ENCODE peak calls at places on chromosomes 1 and 21, in five cellular contexts. G is heart left ventricle, K is prostate gland, D is right lobe of liver, U is IMR-90. W is an unnamed sample.

GRCh38 chr21:15848632-15849031 is 118.8 kb downstream of the USP25 start:
- DNase-seq in K (no peak), D (no peak), U (peak; percentile 76), G (no peak), W (no peak)

GRCh38 chr21:42534361-42534900 is 20.8 kb downstream of the SLC37A1 start:
- DNase-seq in U (no peak), D (no peak), K (no peak), G (no peak), W (no peak)

GRCh38 chr21:42514883-42515228 is 1.2 kb downstream of the SLC37A1 start:
- DNase-seq in U (no peak), G (no peak), K (no peak), D (no peak), W (no peak)

GRCh38 chr1:17858027-17858426 is 102.9 kb downstream of the ACTL8 start:
- DNase-seq in G (no peak), D (no peak), K (no peak), U (peak; percentile 42), W (no peak)

GRCh38 chr1:58779837-58780585 is 3.8 kb downstream of the JUN start:
- DNase-seq in U (peak; percentile 78), D (no peak), G (no peak), K (peak; percentile 76), W (peak; percentile 37)

GRCh38 chr1:233897325-233898162 is 6.9 kb upstream of the SLC35F3 start:
- DNase-seq in K (no peak), U (no peak), G (no peak), D (no peak), W (no peak)

GRCh38 chr1:192793983-192794767 is 14.7 kb upstream of the RGS2 start:
- DNase-seq in G (no peak), D (no peak), U (peak; percentile 51), K (no peak), W (no peak)

GRCh38 chr1:20290624-20291597 is at the start of gene VWA5B1:
- DNase-seq in G (no peak), U (no peak), D (no peak), K (no peak), W (no peak)

GRCh38 chr1:21022279-21023040 is 154.2 kb downstream of the EIF4G3 start:
- DNase-seq in D (no peak), U (peak; percentile 99), G (no peak), K (peak; percentile 89), W (no peak)

GRCh38 chr1:18204568-18204967 is 97.0 kb downstream of the IGSF21 start:
- DNase-seq in G (no peak), D (no peak), K (no peak), U (no peak), W (no peak)

GRCh38 chr1:223312705-223313414 is 51.1 kb downstream of the SUSD4 start:
- DNase-seq in U (peak; percentile 52), K (no peak), G (no peak), D (no peak), W (no peak)

GRCh38 chr1:31576743-31577455 is 584 bp downstream of the TINAGL1 start:
- DNase-seq in D (no peak), K (no peak), U (no peak), G (no peak), W (no peak)

GRCh38 chr1:93844262-93845045 is 34.6 kb downstream of the DNTTIP2 start:
- DNase-seq in D (no peak), G (no peak), U (peak; percentile 86), K (peak; percentile 67), W (no peak)

GRCh38 chr1:53625049-53625448 is 113.9 kb downstream of the GLIS1 start:
- DNase-seq in D (no peak), G (peak; percentile 23), U (peak; percentile 58), K (no peak), W (no peak)

GRCh38 chr1:161225178-161225533 is 704 bp upstream of the TOMM40L start:
- DNase-seq in K (no peak), D (no peak), G (no peak), U (no peak), W (no peak)

GRCh38 chr1:161226320-161226711 is 456 bp downstream of the TOMM40L start:
- DNase-seq in K (no peak), G (no peak), U (no peak), D (no peak), W (no peak)

GRCh38 chr1:161226759-161227158 is 899 bp downstream of the TOMM40L start:
- DNase-seq in K (no peak), G (no peak), U (no peak), D (no peak), W (no peak)

GRCh38 chr1:161227196-161227871 is 1.5 kb downstream of the TOMM40L start:
- DNase-seq in U (peak; percentile 69), G (peak; percentile 86), K (peak; percentile 84), D (peak; percentile 85), W (peak; percentile 91)

GRCh38 chr1:161225534-161226319 is at the start of gene TOMM40L:
- DNase-seq in K (peak; percentile 85), U (peak; percentile 100), G (peak; percentile 92), D (peak; percentile 90), W (peak; percentile 80)
- TF ChIP-seq POLR2A in K (peak; percentile 14), U (no peak), G (peak; percentile 24), D (peak; percentile 60), W (peak; percentile 10)

DNA sequence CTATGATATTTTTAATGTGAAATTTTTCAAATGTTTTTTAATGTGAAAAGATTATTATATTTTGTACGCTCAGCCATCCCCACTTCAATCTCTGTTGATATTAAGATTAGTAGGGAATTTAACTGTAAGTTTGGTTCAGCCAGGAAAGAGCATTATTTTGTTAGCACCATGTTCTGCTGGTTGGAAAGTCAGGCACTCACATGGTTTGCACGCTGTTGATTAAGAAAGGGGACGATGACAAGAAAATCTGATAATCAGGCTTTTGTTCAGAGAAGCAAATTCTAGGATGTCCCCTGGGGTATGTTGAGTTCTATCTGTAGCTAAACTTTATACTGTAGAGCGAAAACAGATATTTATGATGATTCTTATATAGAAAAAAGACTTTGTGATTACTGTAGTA is 115.1 kb downstream of the OSBPL9 start:
- DNase-seq in U (no peak), K (no peak), G (no peak), D (no peak), W (no peak)
- TF ChIP-seq POLR2A in U (no peak), K (no peak), G (no peak), D (no peak), W (no peak)

GRCh38 chr1:64966158-64966963 is at the start of gene JAK1:
- DNase-seq in G (peak; percentile 96), U (peak; percentile 72), D (peak; percentile 93), K (peak; percentile 86), W (peak; percentile 87)
- TF ChIP-seq POLR2A in G (peak; percentile 97), U (peak; percentile 89), D (peak; percentile 97), K (peak; percentile 94), W (peak; percentile 74)

DNA sequence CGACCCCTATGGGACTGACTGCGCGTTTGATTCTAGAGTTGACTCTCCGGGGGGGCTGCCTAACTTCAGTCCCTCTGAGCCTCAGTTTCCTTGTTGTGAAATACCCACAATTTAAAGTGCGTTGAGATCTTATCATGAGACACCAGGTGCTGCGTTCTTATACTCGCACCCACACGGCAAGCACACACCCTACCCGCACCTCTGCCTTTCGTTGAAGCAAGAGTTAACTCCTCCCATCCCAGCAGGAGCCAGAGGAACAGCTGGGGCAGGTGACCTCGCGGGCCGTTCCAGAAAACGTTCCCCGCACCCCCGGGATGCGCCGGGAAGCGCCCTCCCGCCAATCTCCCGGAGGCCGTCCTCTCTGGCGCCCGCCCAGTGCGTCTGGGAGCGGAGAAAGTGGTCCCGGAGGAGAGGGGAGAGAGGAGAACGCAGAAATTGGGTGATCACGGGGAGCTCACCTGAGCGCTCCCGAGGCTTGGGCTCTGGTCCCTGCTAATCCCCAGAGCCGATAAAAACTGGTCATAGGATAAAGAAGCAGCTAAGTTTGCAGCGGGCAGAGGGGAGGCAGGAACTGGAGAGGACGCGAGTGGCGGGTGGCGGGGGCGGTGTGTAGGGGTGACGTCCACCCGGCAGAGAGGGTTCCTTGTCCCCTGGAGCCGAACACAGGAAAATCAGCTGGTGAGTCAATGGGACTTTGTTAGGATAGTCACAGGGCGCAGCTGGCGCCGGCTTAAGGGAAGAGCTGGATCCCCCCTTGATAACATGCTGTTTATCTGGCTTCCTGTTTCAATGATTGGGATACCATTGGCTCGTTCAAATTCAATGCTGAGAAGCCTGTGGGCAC is 856 bp downstream of the NAV1 start:
- DNase-seq in U (peak; percentile 84), D (no peak), K (no peak), G (peak; percentile 78), W (peak; percentile 57)
- TF ChIP-seq POLR2A in U (peak; percentile 87), D (no peak), K (no peak), G (no peak), W (peak; percentile 18)

GRCh38 chr1:113759341-113760101 is at the start of gene PHTF1:
- DNase-seq in U (peak; percentile 81), G (peak; percentile 91), K (peak; percentile 43), D (peak; percentile 86), W (peak; percentile 72)
- TF ChIP-seq POLR2A in U (peak; percentile 81), G (peak; percentile 60), K (peak; percentile 36), D (peak; percentile 71), W (peak; percentile 37)

GRCh38 chr1:1511533-1512285 is at the start of gene ATAD3A:
- DNase-seq in G (peak; percentile 99), D (peak; percentile 99), K (peak; percentile 98), U (peak; percentile 97), W (peak; percentile 99)
- TF ChIP-seq POLR2A in G (peak; percentile 78), D (peak; percentile 49), K (peak; percentile 64), U (peak; percentile 86), W (peak; percentile 55)

GRCh38 chr1:182886985-182887384 is 47.8 kb downstream of the DHX9 start:
- DNase-seq in G (no peak), D (no peak), K (no peak), U (no peak), W (no peak)
- TF ChIP-seq POLR2A in G (no peak), D (no peak), K (no peak), U (no peak), W (no peak)

W was measured in ovary.